ENCODE peak calls at places on chromosomes 2 and 18, in four cellular contexts. V is neural progenitor cell, M is HCT116, T is fibroblast of lung. P is an unnamed sample.

GRCh38 chr18:80175451-80176235 is 66.6 kb downstream of the ADNP2 start:
- DNase-seq in V (no peak), M (no peak), T (peak), P (peak)

GRCh38 chr2:104889261-104890091 is 35.6 kb downstream of the POU3F3 start:
- DNase-seq in V (no peak), M (no peak), T (no peak), P (no peak)

GRCh38 chr2:164735309-164735919 is 106.2 kb downstream of the COBLL1 start:
- DNase-seq in V (no peak), M (no peak), T (peak), P (no peak)

GRCh38 chr2:26480751-26481380 is 2.9 kb upstream of the OTOF start:
- DNase-seq in V (no peak), M (no peak), T (no peak), P (no peak)

GRCh38 chr18:2102022-2102421 is 469.3 kb downstream of the METTL4 start:
- DNase-seq in V (no peak), M (no peak), T (no peak), P (no peak)

GRCh38 chr2:86703704-86704370 is 16.3 kb upstream of the RMND5A start:
- DNase-seq in V (no peak), M (peak), T (peak), P (no peak)

GRCh38 chr2:14684516-14684915 is 52.0 kb downstream of the LRATD1 start:
- DNase-seq in V (peak), M (no peak), T (no peak), P (no peak)

GRCh38 chr2:224160917-224161316 is 121.8 kb upstream of the SERPINE2 start:
- DNase-seq in V (no peak), M (no peak), T (peak), P (no peak)

GRCh38 chr2:62663443-62663842 is 42.1 kb upstream of the EHBP1 start:
- DNase-seq in V (no peak), M (no peak), T (peak), P (no peak)

GRCh38 chr2:205216580-205216979 is 465.7 kb upstream of the NRP2 start:
- DNase-seq in V (no peak), M (no peak), T (peak), P (no peak)

GRCh38 chr2:1769703-1770422 is 25.5 kb upstream of the PXDN start:
- DNase-seq in V (peak), M (peak), T (peak), P (peak)

GRCh38 chr2:102166189-102166845 is 20.5 kb upstream of the IL1RL2 start:
- DNase-seq in V (peak), M (no peak), T (peak), P (no peak)

GRCh38 chr2:28399289-28399688 is 6.6 kb downstream of the FOSL2 start:
- DNase-seq in V (no peak), M (no peak), T (no peak), P (no peak)

GRCh38 chr2:1989216-1989615 is 244.9 kb upstream of the PXDN start:
- DNase-seq in V (no peak), M (no peak), T (no peak), P (no peak)

GRCh38 chr2:25957743-25958142 is 24.6 kb downstream of the KIF3C start:
- DNase-seq in V (no peak), M (no peak), T (no peak), P (no peak)

GRCh38 chr2:144583741-144584453 is 64.0 kb upstream of the ZEB2 start:
- DNase-seq in V (no peak), M (no peak), T (peak), P (no peak)

GRCh38 chr2:23487735-23488492 is 102.9 kb downstream of the KLHL29 start:
- DNase-seq in V (no peak), M (peak), T (peak), P (peak)

GRCh38 chr2:25454824-25455611 is 113.3 kb upstream of the DNMT3A start:
- DNase-seq in V (no peak), M (no peak), T (no peak), P (no peak)

GRCh38 chr2:230578106-230578505 is 134.5 kb upstream of the CAB39 start:
- DNase-seq in V (no peak), M (no peak), T (no peak), P (no peak)

GRCh38 chr2:179622635-179623034 is 238.8 kb downstream of the ZNF385B start:
- DNase-seq in V (no peak), M (no peak), T (no peak), P (no peak)

GRCh38 chr18:31610841-31611240 is 19.2 kb downstream of the TTR start:
- DNase-seq in V (peak), M (peak), T (no peak), P (no peak)

GRCh38 chr2:119947535-119947934 is 65.3 kb upstream of the EPB41L5 start:
- DNase-seq in V (no peak), M (no peak), T (no peak), P (no peak)

GRCh38 chr18:47986724-47987455 is 56.4 kb upstream of the SMAD2 start:
- DNase-seq in V (no peak), M (no peak), T (peak), P (no peak)
- H2AFZ ChIP-seq in V (no peak), M (no peak), T (no peak), P (no peak)

GRCh38 chr2:218888341-218888740 is 7.7 kb downstream of the WNT10A start:
- DNase-seq in V (no peak), M (no peak), T (no peak), P (no peak)
- TF ChIP-seq EZH2 in V (no peak), M (no peak), T (no peak), P (no peak)

GRCh38 chr2:42922790-42923631 is 130.6 kb upstream of the HAAO start:
- DNase-seq in V (no peak), M (no peak), T (peak), P (no peak)
- H2AFZ ChIP-seq in V (no peak), M (no peak), T (no peak), P (no peak)

GRCh38 chr2:129923265-129924141 is 56.0 kb upstream of the RAB6C start:
- DNase-seq in V (peak), M (peak), T (peak), P (peak)
- TF ChIP-seq EZH2 in V (no peak), M (no peak), T (no peak), P (no peak)

DNA sequence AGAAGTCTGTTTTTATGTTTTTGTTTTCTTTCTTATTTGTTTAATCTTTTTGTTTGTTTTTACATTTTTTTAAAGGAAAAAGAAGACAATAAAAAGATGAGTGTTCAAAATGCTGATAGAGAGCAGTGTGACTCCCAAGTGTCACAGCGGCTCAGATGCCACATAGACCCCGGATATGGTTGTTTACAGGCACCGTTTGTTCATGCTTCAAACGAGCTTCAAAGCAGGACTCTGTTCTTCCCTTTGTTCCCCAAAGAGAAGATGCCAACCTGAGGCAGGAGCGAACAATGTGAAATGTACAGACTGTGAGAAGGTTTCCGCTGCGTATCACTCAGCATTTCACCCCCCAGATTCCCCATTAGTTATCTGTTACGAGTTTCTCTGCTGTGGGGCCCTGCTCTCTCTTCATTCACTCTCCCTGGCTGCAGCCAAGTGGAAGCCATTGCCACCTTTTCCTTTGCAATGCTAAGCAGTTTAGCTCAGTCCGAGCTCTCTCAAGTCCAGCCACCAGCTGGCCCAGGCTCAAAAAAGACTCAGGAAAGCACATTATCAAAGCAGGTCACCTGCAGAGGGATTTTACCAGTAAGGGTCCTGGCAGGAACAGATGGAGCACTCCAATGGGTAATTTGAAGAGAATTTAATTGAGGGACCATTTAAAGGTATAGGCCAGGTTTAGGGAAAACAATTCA is 36.4 kb upstream of the PHLPP1 start:
- DNase-seq in V (peak), M (no peak), T (no peak), P (no peak)
- H2AFZ ChIP-seq in V (peak), M (no peak), T (no peak), P (no peak)

GRCh38 chr2:176079851-176080539 is 3.8 kb downstream of the EVX2 start:
- DNase-seq in V (peak), M (peak), T (peak), P (no peak)

GRCh38 chr2:176081451-176081992 is 2.2 kb downstream of the EVX2 start:
- DNase-seq in V (no peak), M (no peak), T (no peak), P (no peak)

GRCh38 chr2:176079285-176079830 is 4.4 kb downstream of the EVX2 start:
- DNase-seq in V (peak), M (no peak), T (no peak), P (no peak)

GRCh38 chr2:176081993-176082884 is 1.5 kb downstream of the EVX2 start:
- DNase-seq in V (peak), M (no peak), T (no peak), P (no peak)

DNA sequence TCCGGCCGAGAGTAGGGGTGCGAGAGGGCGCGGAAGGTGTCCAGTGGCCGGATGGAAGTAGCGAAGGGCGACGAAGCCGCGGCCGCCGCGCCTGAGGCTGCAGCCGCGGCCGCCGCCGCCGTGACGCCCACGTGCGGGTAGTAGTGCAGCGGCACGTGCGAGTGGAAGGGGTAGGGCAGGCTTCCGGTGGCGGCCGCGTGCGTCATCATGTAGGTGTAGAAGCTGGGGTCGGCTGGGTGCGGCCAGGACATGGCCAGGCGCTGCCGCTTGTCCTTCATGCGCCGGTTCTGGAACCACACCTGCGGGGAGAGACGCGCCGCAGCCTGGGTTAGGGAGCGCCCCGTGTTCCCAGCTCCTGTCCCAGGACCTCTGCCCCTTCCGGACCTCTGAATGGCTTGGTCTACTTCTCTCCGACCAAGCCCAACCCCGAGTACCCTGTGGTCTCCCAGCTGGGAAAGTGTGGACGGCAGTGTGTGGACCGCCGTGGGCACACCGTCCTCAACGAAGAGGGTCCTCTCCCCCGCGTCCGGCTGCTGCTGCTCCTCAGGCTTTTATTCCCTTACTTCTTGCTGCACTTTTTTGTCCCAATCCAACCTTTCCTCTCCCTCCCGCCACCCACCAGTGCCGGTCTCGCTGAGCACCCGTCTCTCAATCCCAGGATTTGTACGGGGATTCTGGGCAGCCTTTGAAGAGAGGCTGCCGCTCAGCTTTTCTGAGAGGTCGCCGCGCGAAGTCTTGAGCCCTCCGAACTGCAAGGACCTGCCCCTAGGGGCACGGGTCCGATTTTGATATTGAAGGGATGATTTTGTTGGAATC is 3.0 kb downstream of the EVX2 start:
- DNase-seq in V (no peak), M (no peak), T (no peak), P (no peak)
- TF ChIP-seq EZH2 in V (peak), M (no peak), T (peak), P (no peak)

GRCh38 chr2:42545714-42546390 is 22.6 kb upstream of the MTA3 start:
- DNase-seq in V (peak), M (no peak), T (no peak), P (no peak)
- H2AFZ ChIP-seq in V (peak), M (no peak), T (no peak), P (no peak)

GRCh38 chr2:231965118-231965517 is 3.6 kb downstream of the DIS3L2 start:
- DNase-seq in V (no peak), M (no peak), T (no peak), P (no peak)
- TF ChIP-seq EZH2 in V (no peak), M (no peak), T (no peak), P (no peak)